ENCODE peak calls at places on chromosome 21, in ten cellular contexts. R, A, S, W, Q, X, E, U, I and C are unnamed samples.

GRCh38 chr21:16419188-16419874 is 689.5 kb downstream of the USP25 start:
- DNase-seq in S (peak; percentile 66), U (peak; percentile 57), A (peak; percentile 63), W (peak; percentile 93), R (no peak), X (no peak), E (peak; percentile 84), I (peak; percentile 55), Q (peak; percentile 79), C (peak; percentile 76)

GRCh38 chr21:46229923-46230260 is 1.3 kb upstream of the LSS start:
- DNase-seq in I (no peak), X (no peak), U (no peak), W (no peak), A (no peak), R (no peak), E (no peak), S (no peak), Q (no peak), C (no peak)

GRCh38 chr21:34623519-34623918 is 8.6 kb upstream of the RCAN1 start:
- DNase-seq in S (no peak), U (no peak), Q (no peak), W (no peak), X (no peak), A (no peak), I (no peak), E (no peak), R (no peak), C (no peak)

GRCh38 chr21:36377391-36377842 is 7.8 kb upstream of the CHAF1B start:
- DNase-seq in A (no peak), Q (peak; percentile 21), E (no peak), W (no peak), I (no peak), S (no peak), R (no peak), X (no peak), U (no peak), C (no peak)

GRCh38 chr21:41170442-41170841 is 2.5 kb downstream of the BACE2 start:
- DNase-seq in W (no peak), Q (no peak), A (peak; percentile 56), U (peak; percentile 34), R (no peak), I (no peak), X (no peak), E (peak; percentile 59), S (peak; percentile 18), C (peak; percentile 32)

GRCh38 chr21:14527690-14528652 is 18.1 kb downstream of the SAMSN1 start:
- DNase-seq in U (no peak), X (no peak), S (no peak), Q (no peak), I (no peak), R (no peak), W (no peak), E (no peak), A (no peak), C (no peak)

GRCh38 chr21:16942703-16943102 is 570.1 kb upstream of the CXADR start:
- DNase-seq in E (no peak), Q (peak; percentile 20), X (no peak), I (no peak), A (peak; percentile 28), R (no peak), U (peak; percentile 17), W (no peak), S (no peak), C (no peak)

GRCh38 chr21:37878946-37879660 is 37.2 kb downstream of the KCNJ6 start:
- DNase-seq in E (no peak), W (no peak), I (no peak), Q (no peak), U (peak; percentile 93), X (no peak), S (no peak), R (no peak), A (peak; percentile 62), C (no peak)

GRCh38 chr21:20351138-20351537 is 647.1 kb upstream of the NCAM2 start:
- DNase-seq in E (no peak), A (no peak), U (no peak), Q (no peak), X (no peak), I (no peak), W (no peak), S (no peak), R (no peak), C (no peak)

GRCh38 chr21:23960769-23961168 is 1646.5 kb downstream of the MRPL39 start:
- DNase-seq in S (no peak), Q (no peak), W (no peak), R (no peak), E (no peak), A (no peak), U (no peak), X (no peak), I (no peak), C (no peak)

GRCh38 chr21:34535886-34536285 is 23.9 kb upstream of the KCNE1 start:
- DNase-seq in S (no peak), R (no peak), Q (no peak), U (no peak), I (no peak), A (no peak), W (no peak), X (no peak), E (no peak), C (no peak)

GRCh38 chr21:30981403-30981802 is 56.9 kb downstream of the KRTAP19-8 start:
- DNase-seq in Q (no peak), W (no peak), X (no peak), E (no peak), S (no peak), A (no peak), U (no peak), R (no peak), I (no peak), C (no peak)

GRCh38 chr21:38273745-38274544 is 17.2 kb downstream of the KCNJ15 start:
- DNase-seq in A (no peak), X (no peak), E (peak; percentile 67), S (peak; percentile 23), Q (peak; percentile 29), U (peak; percentile 74), R (no peak), W (no peak), I (no peak), C (no peak)

GRCh38 chr21:35511298-35512162 is 462.4 kb upstream of the RUNX1 start:
- DNase-seq in Q (no peak), U (peak; percentile 25), R (no peak), I (no peak), S (no peak), E (no peak), A (no peak), X (no peak), W (no peak), C (no peak)

GRCh38 chr21:35400233-35400939 is 351.3 kb upstream of the RUNX1 start:
- DNase-seq in X (no peak), Q (peak; percentile 29), R (no peak), U (peak; percentile 67), I (peak; percentile 15), A (peak; percentile 65), W (no peak), S (peak; percentile 16), E (peak; percentile 3), C (no peak)

GRCh38 chr21:36209626-36210171 is 53.1 kb downstream of the DOP1B start:
- DNase-seq in S (peak; percentile 54), R (no peak), A (peak; percentile 81), X (no peak), U (peak; percentile 82), E (peak; percentile 72), W (peak; percentile 57), Q (peak; percentile 69), I (peak; percentile 43), C (no peak)

GRCh38 chr21:37551406-37552355 is 185.1 kb downstream of the DYRK1A start:
- DNase-seq in U (no peak), R (no peak), E (peak; percentile 64), W (peak; percentile 36), Q (no peak), X (peak; percentile 75), I (no peak), A (no peak), S (no peak), C (peak; percentile 42)

DNA sequence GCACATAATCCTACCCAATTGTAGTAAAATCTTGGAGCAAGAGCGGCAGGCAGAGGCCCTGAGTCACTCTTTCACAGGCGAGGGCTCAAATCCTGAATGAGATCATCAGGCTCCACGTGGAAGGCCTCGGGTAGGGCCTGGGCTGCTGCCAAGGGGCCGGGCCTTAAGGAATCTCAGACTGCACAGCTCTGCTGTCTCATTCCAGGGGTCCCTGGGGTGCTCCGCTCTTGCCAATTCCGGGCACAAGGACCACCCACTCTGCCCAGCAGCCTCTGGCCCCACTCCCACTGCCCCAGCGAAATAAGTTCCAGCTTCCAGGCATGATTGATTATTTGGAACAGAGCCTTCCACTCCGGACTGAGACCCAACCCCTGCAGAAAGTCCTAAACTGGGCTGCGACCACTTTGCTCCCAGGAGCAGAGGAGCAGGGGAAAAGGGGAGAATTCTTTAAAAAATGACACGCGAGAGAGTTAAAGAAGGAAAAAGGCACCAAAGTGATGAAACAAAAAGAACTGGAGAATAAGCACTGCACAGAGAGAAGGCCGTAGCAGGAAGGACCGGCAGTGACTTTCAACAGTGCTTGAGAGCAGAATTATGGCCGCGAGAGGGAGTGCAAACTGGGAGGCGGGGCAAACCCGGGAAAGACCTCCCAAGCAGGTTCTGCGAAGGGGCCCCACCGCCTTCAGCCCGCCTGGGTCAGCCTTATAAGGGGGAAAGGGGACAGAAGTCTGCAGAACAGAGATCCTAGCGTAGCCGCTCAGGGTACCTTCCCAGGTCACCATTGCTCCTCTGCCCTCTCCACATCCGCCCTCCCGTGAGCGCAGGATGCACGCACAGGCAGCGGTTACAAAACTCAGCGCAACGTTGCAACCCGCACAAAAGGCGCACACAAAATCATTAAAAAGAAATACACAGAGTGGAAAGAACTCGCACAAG is 2.0 kb downstream of the ADAMTS1 start:
- DNase-seq in S (peak; percentile 94), W (peak; percentile 80), U (peak; percentile 96), A (peak; percentile 67), I (peak; percentile 90), Q (peak; percentile 91), R (peak; percentile 80), X (peak; percentile 98), E (peak; percentile 95), C (peak; percentile 95)
- TF ChIP-seq POLR2A in S (peak; percentile 68), W (peak; percentile 48), U (peak; percentile 50), A (no peak), I (no peak), Q (peak; percentile 3), R (no peak), X (peak; percentile 47), E (peak; percentile 66), C (peak; percentile 33)

GRCh38 chr21:42973991-42974831 is at the start of gene PKNOX1:
- DNase-seq in R (peak; percentile 100), W (peak; percentile 100), Q (peak; percentile 99), S (peak; percentile 95), A (peak; percentile 98), I (peak; percentile 98), U (peak; percentile 98), E (peak; percentile 99), X (peak; percentile 99), C (peak; percentile 99)
- TF ChIP-seq POLR2A in R (peak; percentile 8), W (peak; percentile 57), Q (peak; percentile 78), S (peak; percentile 82), A (peak; percentile 8), I (no peak), U (no peak), E (peak; percentile 92), X (peak; percentile 52), C (peak; percentile 81)

GRCh38 chr21:29875873-29876272 is 63.9 kb downstream of the GRIK1 start:
- DNase-seq in X (no peak), S (no peak), A (no peak), W (no peak), Q (no peak), U (no peak), R (no peak), I (no peak), E (no peak), C (no peak)
- TF ChIP-seq POLR2A in X (no peak), S (no peak), A (no peak), W (no peak), Q (no peak), U (no peak), R (no peak), I (no peak), E (no peak), C (no peak)

GRCh38 chr21:43799301-43799840 is 10.0 kb downstream of the RRP1 start:
- DNase-seq in I (no peak), S (no peak), E (no peak), U (no peak), X (no peak), Q (no peak), R (no peak), A (no peak), W (no peak), C (no peak)
- TF ChIP-seq POLR2A in I (no peak), S (no peak), E (no peak), U (no peak), X (no peak), Q (no peak), R (no peak), A (no peak), W (no peak), C (no peak)